ENCODE peak calls at places on chromosomes 6 and 20, in seven cellular contexts. C is neural crest cell; Y is HepG2; V is heart right ventricle; G is RWPE1; F is NCI-H748 treated with DMSO at 0.1 percent for 48 hours; E is activated T-helper 9 cell treated with anti-CD3 and anti-CD28 coated beads, Interleukin-2, amount 50 U/mL, for 16 hours. T is an unnamed sample.

GRCh38 chr6:39228992-39229767 is at the start of gene KCNK5:
- DNase-seq in Y (peak; percentile 13), C (peak; percentile 79), E (peak; percentile 50), F (peak; percentile 56), G (peak; percentile 87), V (peak; percentile 67), T (peak; percentile 94)

GRCh38 chr6:32192608-32193039 is at the start of gene GPSM3:
- DNase-seq in F (no peak), V (peak; percentile 65), E (peak; percentile 33), C (no peak), Y (no peak), G (no peak), T (peak; percentile 52)

GRCh38 chr20:23086931-23087411 is 847 bp upstream of the CD93 start:
- DNase-seq in Y (no peak), E (no peak), G (no peak), F (no peak), V (peak; percentile 64), C (no peak), T (no peak)

GRCh38 chr6:15533379-15534044 is 129.3 kb downstream of the DTNBP1 start:
- DNase-seq in G (no peak), F (no peak), E (no peak), V (no peak), Y (no peak), C (no peak), T (no peak)

GRCh38 chr20:38698541-38698940 is 25.7 kb upstream of the SLC32A1 start:
- DNase-seq in G (no peak), E (no peak), C (no peak), Y (no peak), V (no peak), F (no peak), T (no peak)

GRCh38 chr6:9332241-9332640 is 896.9 kb upstream of the SLC35B3 start:
- DNase-seq in V (no peak), Y (no peak), F (no peak), G (no peak), E (no peak), C (no peak), T (no peak)

GRCh38 chr20:24657211-24657610 is 187.8 kb downstream of the SYNDIG1 start:
- DNase-seq in G (no peak), C (no peak), Y (no peak), F (no peak), V (no peak), E (no peak), T (no peak)

GRCh38 chr6:119237177-119237715 is 112.3 kb downstream of the MAN1A1 start:
- DNase-seq in E (no peak), F (no peak), Y (no peak), V (no peak), G (no peak), C (no peak), T (no peak)

GRCh38 chr6:99143108-99143828 is 195.5 kb upstream of the FBXL4 start:
- DNase-seq in E (no peak), C (no peak), Y (no peak), G (no peak), V (no peak), F (no peak), T (no peak)

GRCh38 chr6:12476484-12476883 is 186.3 kb downstream of the EDN1 start:
- DNase-seq in C (no peak), G (no peak), V (no peak), Y (no peak), F (no peak), E (no peak), T (no peak)

GRCh38 chr6:41367700-41368099 is 32.3 kb downstream of the NCR2 start:
- DNase-seq in V (peak; percentile 25), F (peak; percentile 81), G (peak; percentile 68), Y (peak; percentile 78), E (no peak), C (peak; percentile 68), T (peak; percentile 58)

GRCh38 chr20:50067461-50067860 is 45.5 kb downstream of the UBE2V1 start:
- DNase-seq in F (no peak), G (no peak), Y (no peak), C (no peak), E (no peak), V (no peak), T (no peak)

GRCh38 chr20:53157443-53158408 is 185.6 kb downstream of the TSHZ2 start:
- DNase-seq in G (peak; percentile 18), V (peak; percentile 23), C (peak; percentile 42), F (no peak), E (peak; percentile 19), Y (peak; percentile 72), T (peak; percentile 56)

GRCh38 chr6:152151930-152152329 is 344.4 kb downstream of the ESR1 start:
- DNase-seq in V (no peak), G (no peak), F (no peak), E (no peak), Y (no peak), C (no peak), T (no peak)

GRCh38 chr6:149414009-149414408 is 13.9 kb downstream of the SUMO4 start:
- DNase-seq in F (no peak), G (no peak), Y (no peak), V (no peak), C (no peak), E (no peak), T (no peak)

GRCh38 chr20:1947535-1947846 is 46.4 kb downstream of the PDYN start:
- DNase-seq in Y (no peak), C (no peak), G (no peak), E (no peak), V (no peak), F (no peak), T (no peak)

GRCh38 chr6:9412951-9413559 is 977.7 kb upstream of the SLC35B3 start:
- DNase-seq in C (no peak), E (no peak), Y (peak; percentile 41), F (peak; percentile 35), V (peak; percentile 7), G (peak; percentile 14), T (peak; percentile 2)

GRCh38 chr20:59750209-59750840 is 146.0 kb downstream of the PHACTR3 start:
- DNase-seq in C (no peak), E (no peak), F (no peak), Y (no peak), G (no peak), V (no peak), T (no peak)

GRCh38 chr6:50699086-50699886 is 14.0 kb upstream of the TFAP2D start:
- DNase-seq in F (no peak), G (no peak), Y (no peak), C (no peak), E (no peak), V (no peak), T (no peak)

GRCh38 chr6:155408231-155408630 is 47.4 kb downstream of the NOX3 start:
- DNase-seq in V (no peak), Y (no peak), F (no peak), E (no peak), C (no peak), G (no peak), T (no peak)

GRCh38 chr6:128519931-128520435 is 416 bp downstream of the PTPRK start:
- DNase-seq in F (peak; percentile 59), V (peak; percentile 44), C (no peak), Y (no peak), G (no peak), E (peak; percentile 15), T (peak; percentile 62)

GRCh38 chr6:53192590-53193232 is 44.1 kb upstream of the GCM1 start:
- DNase-seq in Y (no peak), G (no peak), V (no peak), C (peak; percentile 12), E (no peak), F (peak; percentile 86), T (peak; percentile 24)

GRCh38 chr6:57313711-57314471 is 3.5 kb upstream of the PRIM2 start:
- DNase-seq in C (no peak), E (no peak), G (peak; percentile 80), Y (no peak), F (no peak), V (no peak), T (peak; percentile 2)

GRCh38 chr20:5297280-5298004 is 19.3 kb downstream of the PROKR2 start:
- DNase-seq in G (no peak), V (no peak), F (no peak), E (no peak), Y (peak; percentile 81), C (no peak), T (peak; percentile 17)

GRCh38 chr6:133130863-133131262 is 110.3 kb upstream of the EYA4 start:
- DNase-seq in E (no peak), F (no peak), Y (peak; percentile 62), V (peak; percentile 66), C (no peak), G (peak; percentile 87), T (no peak)

GRCh38 chr6:1117530-1118286 is 194.2 kb upstream of the FOXQ1 start:
- DNase-seq in F (no peak), V (no peak), Y (peak; percentile 70), G (no peak), E (no peak), C (no peak), T (peak; percentile 14)

GRCh38 chr20:3239026-3239866 is at the start of gene SLC4A11:
- DNase-seq in G (peak; percentile 86), Y (peak; percentile 56), E (no peak), F (peak; percentile 69), C (peak; percentile 22), V (peak; percentile 73), T (peak; percentile 77)

GRCh38 chr6:132817554-132818403 is 3.4 kb downstream of the RPS12 start:
- DNase-seq in F (no peak), E (no peak), C (no peak), V (no peak), Y (peak; percentile 12), G (no peak), T (no peak)

GRCh38 chr6:99334526-99335127 is 14.8 kb downstream of the FAXC start:
- DNase-seq in Y (peak; percentile 58), C (no peak), F (peak; percentile 46), E (no peak), G (peak; percentile 51), V (no peak), T (peak; percentile 50)